ENCODE peak calls at places on chromosomes 4 and X, in five cellular contexts. H, I, Q, C and O are unnamed samples.

GRCh38 chr4:110104661-110105060 is 93.8 kb downstream of the ELOVL6 start:
- DNase-seq in Q (no peak), I (no peak), C (no peak), H (no peak), O (no peak)

GRCh38 chr4:184514121-184514988 is 40.0 kb upstream of the IRF2 start:
- DNase-seq in C (peak; percentile 67), I (no peak), H (no peak), Q (peak; percentile 56), O (no peak)

GRCh38 chr4:24664956-24665355 is 80.6 kb upstream of the DHX15 start:
- DNase-seq in C (peak; percentile 41), I (no peak), H (no peak), Q (no peak), O (no peak)

GRCh38 chr4:2396781-2397368 is 21.6 kb downstream of the ZFYVE28 start:
- DNase-seq in I (no peak), H (no peak), C (no peak), Q (no peak), O (no peak)

GRCh38 chr4:173413043-173413442 is 14.1 kb upstream of the SCRG1 start:
- DNase-seq in C (no peak), Q (no peak), H (no peak), I (no peak), O (no peak)

GRCh38 chrX:39975094-39975865 is 122.5 kb downstream of the BCOR start:
- DNase-seq in Q (no peak), I (no peak), C (no peak), H (no peak), O (no peak)

GRCh38 chr4:114642173-114642780 is 43.7 kb downstream of the UGT8 start:
- DNase-seq in Q (no peak), C (no peak), I (no peak), H (no peak), O (no peak)

GRCh38 chr4:163493643-163494359 is 689 bp upstream of the TMA16 start:
- DNase-seq in H (no peak), Q (no peak), C (no peak), I (no peak), O (no peak)